ENCODE peak calls at places on chromosomes 3 and 15, in six cellular contexts. Q, W, X, Y, H and R are unnamed samples.

GRCh38 chr3:196954832-196955231 is 12.5 kb upstream of the NCBP2 start:
- DNase-seq in Q (no peak), W (no peak), X (no peak), Y (no peak), H (no peak), R (no peak)

GRCh38 chr15:89197503-89197971 is 23.8 kb downstream of the RLBP1 start:
- DNase-seq in Q (peak), W (no peak), X (no peak), Y (no peak), H (peak), R (no peak)

GRCh38 chr3:178623666-178624255 is 87.5 kb downstream of the KCNMB2 start:
- DNase-seq in Q (no peak), W (no peak), X (no peak), Y (no peak), H (no peak), R (no peak)

GRCh38 chr3:114206342-114206741 is 27.5 kb upstream of the DRD3 start:
- DNase-seq in Q (no peak), W (no peak), X (no peak), Y (no peak), H (no peak), R (no peak)

GRCh38 chr3:88991496-88991895 is 115.9 kb upstream of the EPHA3 start:
- DNase-seq in Q (no peak), W (no peak), X (no peak), Y (no peak), H (no peak), R (no peak)

GRCh38 chr15:55197719-55198118 is 978 bp upstream of the RSL24D1 start:
- DNase-seq in Q (no peak), W (no peak), X (no peak), Y (no peak), H (no peak), R (no peak)

GRCh38 chr3:182971637-182972036 is 8.7 kb downstream of the DCUN1D1 start:
- DNase-seq in Q (no peak), W (no peak), X (no peak), Y (no peak), H (no peak), R (no peak)

GRCh38 chr3:13136426-13136825 is 63.2 kb upstream of the IQSEC1 start:
- DNase-seq in Q (no peak), W (no peak), X (no peak), Y (no peak), H (no peak), R (no peak)

GRCh38 chr15:35206060-35206675 is 121.1 kb upstream of the NANOGP8 start:
- DNase-seq in Q (no peak), W (no peak), X (no peak), Y (no peak), H (peak), R (no peak)

GRCh38 chr3:149590691-149591441 is 67.0 kb downstream of the WWTR1 start:
- DNase-seq in Q (no peak), W (no peak), X (no peak), Y (no peak), H (no peak), R (no peak)

GRCh38 chr15:45199136-45199810 is 11.5 kb upstream of the SHF start:
- DNase-seq in Q (peak), W (no peak), X (peak), Y (no peak), H (no peak), R (no peak)

GRCh38 chr3:79846148-79846933 is 78.5 kb upstream of the ROBO1 start:
- DNase-seq in Q (no peak), W (no peak), X (no peak), Y (no peak), H (no peak), R (peak)

GRCh38 chr15:96119734-96120133 is 210.8 kb upstream of the NR2F2 start:
- DNase-seq in Q (no peak), W (no peak), X (no peak), Y (no peak), H (no peak), R (no peak)

GRCh38 chr3:142445816-142446254 is 2.0 kb downstream of the XRN1 start:
- DNase-seq in Q (no peak), W (no peak), X (no peak), Y (no peak), H (no peak), R (no peak)

GRCh38 chr15:90053685-90054466 is 48.4 kb downstream of the IDH2 start:
- DNase-seq in Q (no peak), W (no peak), X (no peak), Y (no peak), H (no peak), R (no peak)

GRCh38 chr15:99732711-99733267 is 448 bp downstream of the LYSMD4 start:
- DNase-seq in Q (peak), W (peak), X (no peak), Y (peak), H (no peak), R (no peak)

GRCh38 chr15:77033417-77033728 is 37.5 kb downstream of the TSPAN3 start:
- DNase-seq in Q (peak), W (peak), X (peak), Y (no peak), H (no peak), R (no peak)

GRCh38 chr15:83503595-83504364 is 56.6 kb downstream of the SH3GL3 start:
- DNase-seq in Q (no peak), W (no peak), X (no peak), Y (no peak), H (no peak), R (no peak)

GRCh38 chr15:45402955-45403892 is 24.9 kb upstream of the GATM start:
- DNase-seq in Q (no peak), W (peak), X (peak), Y (peak), H (no peak), R (peak)

GRCh38 chr15:88647362-88648105 is 8.7 kb downstream of the ISG20 start:
- DNase-seq in Q (peak), W (peak), X (peak), Y (no peak), H (no peak), R (no peak)

GRCh38 chr3:146165844-146166243 is 4.9 kb upstream of the PLOD2 start:
- DNase-seq in Q (no peak), W (no peak), X (no peak), Y (no peak), H (no peak), R (no peak)
- TF ChIP-seq POLR2A in Q (no peak), W (no peak), X (no peak), Y (no peak), H (no peak), R (no peak)

DNA sequence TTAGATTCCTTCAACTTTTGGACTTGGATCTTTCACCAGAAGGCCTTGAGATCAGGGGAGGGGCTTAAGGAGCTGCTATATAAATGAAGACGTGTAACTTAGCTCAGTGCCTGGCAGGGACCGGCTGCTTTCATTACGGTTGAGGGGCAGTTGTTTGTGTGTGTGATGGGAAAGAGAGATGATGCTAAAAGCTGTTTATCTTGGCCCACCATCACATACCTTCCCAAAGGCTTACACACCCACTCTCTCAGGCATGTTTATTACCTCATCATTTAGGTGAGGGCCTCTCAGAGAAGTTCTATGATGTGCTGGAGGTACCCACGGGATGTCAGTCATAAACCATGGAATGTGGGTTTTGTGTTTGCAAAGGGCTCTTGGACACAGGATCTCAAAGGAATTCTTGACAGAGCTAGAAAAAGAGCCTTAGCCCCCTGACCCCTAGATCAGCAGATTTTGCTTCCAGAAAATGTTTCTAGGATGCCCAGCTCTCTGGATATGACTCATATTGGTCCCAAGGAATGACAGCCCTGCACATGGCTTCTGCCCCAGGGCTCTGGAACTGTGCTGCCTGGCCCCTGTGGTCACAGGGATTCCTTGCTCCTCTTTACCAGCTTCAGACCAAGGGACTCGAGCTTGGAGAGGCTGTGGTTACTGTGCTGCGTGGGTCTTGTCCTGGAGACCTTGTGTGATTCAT is 15.9 kb upstream of the SMAD3 start:
- DNase-seq in Q (no peak), W (no peak), X (no peak), Y (no peak), H (no peak), R (no peak)
- TF ChIP-seq POLR2A in Q (no peak), W (no peak), X (peak), Y (no peak), H (no peak), R (no peak)

GRCh38 chr3:123050666-123051065 is 16.2 kb upstream of the PDIA5 start:
- DNase-seq in Q (no peak), W (no peak), X (no peak), Y (no peak), H (no peak), R (no peak)

GRCh38 chr3:123044981-123045763 is 17.6 kb upstream of the SEMA5B start:
- DNase-seq in Q (no peak), W (no peak), X (no peak), Y (no peak), H (no peak), R (no peak)

GRCh38 chr3:123053107-123053506 is 13.7 kb upstream of the PDIA5 start:
- DNase-seq in Q (no peak), W (no peak), X (no peak), Y (no peak), H (no peak), R (no peak)

GRCh38 chr3:123046262-123046873 is 18.8 kb upstream of the SEMA5B start:
- DNase-seq in Q (no peak), W (no peak), X (no peak), Y (no peak), H (no peak), R (no peak)

DNA sequence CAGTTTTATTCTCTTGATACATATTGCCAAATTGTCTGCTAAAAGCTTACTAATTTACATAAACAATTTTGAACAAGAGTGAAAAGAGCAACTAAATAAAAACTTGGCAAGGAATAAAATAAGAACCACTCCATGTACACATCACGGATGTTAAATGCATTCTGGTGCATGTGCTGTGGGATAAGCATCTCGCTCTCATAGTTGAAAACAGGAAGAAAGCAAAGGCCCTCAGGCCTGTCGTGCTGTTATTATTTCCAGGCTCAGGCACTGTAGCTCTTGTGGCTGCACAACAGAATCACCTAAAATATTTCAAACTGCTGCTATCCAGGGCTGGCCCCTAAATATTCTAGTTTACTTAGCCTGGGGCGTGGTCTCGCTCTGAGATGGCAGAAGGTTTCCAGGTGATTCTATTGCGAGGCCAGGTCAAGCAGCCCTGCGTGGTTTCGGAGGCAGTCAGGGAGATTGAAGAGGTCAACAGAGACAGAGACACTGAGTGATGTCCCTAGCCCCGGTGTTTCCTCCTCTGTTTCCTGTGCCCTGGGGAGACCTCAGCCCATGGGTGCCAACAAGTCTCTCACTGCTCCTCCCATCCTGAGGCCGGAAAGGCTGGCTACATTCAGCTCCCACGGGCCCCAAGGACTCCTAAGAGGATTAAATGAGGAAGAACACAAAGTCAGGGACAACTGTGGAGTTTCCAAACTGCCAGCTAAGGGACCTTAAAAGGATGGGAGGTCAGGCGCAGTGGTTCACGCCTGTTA is 18.2 kb upstream of the PDIA5 start:
- DNase-seq in Q (no peak), W (no peak), X (no peak), Y (no peak), H (no peak), R (no peak)
- TF ChIP-seq POLR2A in Q (no peak), W (no peak), X (no peak), Y (no peak), H (no peak), R (no peak)

GRCh38 chr15:75834011-75834410 is 9.2 kb upstream of the UBE2Q2 start:
- DNase-seq in Q (no peak), W (no peak), X (no peak), Y (no peak), H (no peak), R (no peak)

GRCh38 chr15:75835990-75836952 is 7.0 kb upstream of the UBE2Q2 start:
- DNase-seq in Q (no peak), W (no peak), X (no peak), Y (no peak), H (no peak), R (no peak)

GRCh38 chr15:75840659-75841058 is 2.6 kb upstream of the UBE2Q2 start:
- DNase-seq in Q (no peak), W (no peak), X (no peak), Y (peak), H (no peak), R (peak)

GRCh38 chr15:75832114-75832513 is 11.1 kb upstream of the UBE2Q2 start:
- DNase-seq in Q (no peak), W (no peak), X (no peak), Y (no peak), H (no peak), R (no peak)

GRCh38 chr15:75836953-75837321 is 6.3 kb upstream of the UBE2Q2 start:
- DNase-seq in Q (no peak), W (no peak), X (no peak), Y (no peak), H (no peak), R (peak)
- TF ChIP-seq POLR2A in Q (no peak), W (no peak), X (no peak), Y (no peak), H (no peak), R (no peak)